ENCODE peak calls at places on chromosomes 13 and 19, in eight cellular contexts. P is astrocyte, M is IMR-90, S is AG04450, V is tibial nerve, T is small intestine, Q is esophagus muscularis mucosa, C is mesenchymal stem cell. H is an unnamed sample.

GRCh38 chr13:50156140-50156539 is 140.9 kb downstream of the KCNRG start:
- DNase-seq in M (peak; percentile 78), C (peak; percentile 84), T (no peak), S (peak; percentile 38), Q (no peak), V (no peak), P (peak; percentile 88), H (no peak)

GRCh38 chr19:16013181-16013850 is 63.0 kb upstream of the TPM4 start:
- DNase-seq in T (no peak), P (no peak), S (no peak), M (no peak), V (no peak), C (no peak), Q (no peak), H (no peak)

GRCh38 chr19:19711934-19712828 is 20.7 kb downstream of the ZNF14 start:
- DNase-seq in V (no peak), C (peak; percentile 6), Q (no peak), S (no peak), T (no peak), P (no peak), M (no peak), H (no peak)

GRCh38 chr19:54325194-54325621 is 12.2 kb upstream of the LILRA5 start:
- DNase-seq in T (peak; percentile 35), Q (no peak), P (no peak), C (no peak), V (peak; percentile 59), S (no peak), M (peak; percentile 8), H (no peak)

GRCh38 chr13:78602561-78603239 is 652 bp downstream of the POU4F1 start:
- DNase-seq in C (no peak), Q (no peak), T (no peak), V (no peak), M (no peak), S (no peak), P (no peak), H (no peak)

GRCh38 chr13:41588899-41589298 is 131.5 kb downstream of the RGCC start:
- DNase-seq in Q (no peak), M (peak; percentile 97), P (peak; percentile 95), V (no peak), T (no peak), C (peak; percentile 93), S (peak; percentile 74), H (no peak)

GRCh38 chr19:58544591-58545285 is 874 bp downstream of the TRIM28 start:
- DNase-seq in T (peak; percentile 50), V (no peak), S (no peak), P (no peak), M (peak; percentile 47), Q (no peak), C (peak; percentile 56), H (no peak)

GRCh38 chr19:30431591-30431990 is 59.4 kb downstream of the ZNF536 start:
- DNase-seq in C (no peak), S (no peak), T (no peak), V (no peak), P (no peak), M (no peak), Q (no peak), H (no peak)

GRCh38 chr13:93066187-93066586 is 160.4 kb upstream of the GPC6 start:
- DNase-seq in Q (no peak), P (peak; percentile 94), C (peak; percentile 67), T (no peak), V (no peak), S (peak; percentile 45), M (peak; percentile 91), H (no peak)

GRCh38 chr19:51089786-51090185 is 7.1 kb upstream of the KLK14 start:
- DNase-seq in Q (no peak), M (no peak), S (no peak), P (no peak), T (no peak), V (no peak), C (no peak), H (no peak)

GRCh38 chr13:27208514-27208913 is 36.9 kb upstream of the USP12 start:
- DNase-seq in Q (no peak), P (no peak), M (no peak), V (no peak), T (no peak), C (no peak), S (no peak), H (no peak)

GRCh38 chr19:17293605-17294004 is 9.6 kb downstream of the ABHD8 start:
- DNase-seq in T (no peak), S (no peak), V (no peak), M (no peak), Q (no peak), P (no peak), C (no peak), H (no peak)

GRCh38 chr19:17292301-17293074 is 10.7 kb downstream of the ABHD8 start:
- DNase-seq in M (peak; percentile 82), T (peak; percentile 90), V (peak; percentile 75), P (peak; percentile 67), S (peak; percentile 59), Q (peak; percentile 92), C (peak; percentile 94), H (peak; percentile 59)

GRCh38 chr19:17296976-17297375 is 6.2 kb downstream of the ABHD8 start:
- DNase-seq in S (no peak), V (no peak), T (no peak), M (no peak), Q (no peak), P (no peak), C (no peak), H (no peak)

GRCh38 chr19:17294051-17294891 is 9.0 kb downstream of the ABHD8 start:
- DNase-seq in V (no peak), P (no peak), T (no peak), Q (peak; percentile 70), C (no peak), M (no peak), S (no peak), H (no peak)

GRCh38 chr19:17296278-17296677 is 6.9 kb downstream of the ABHD8 start:
- DNase-seq in S (no peak), M (peak; percentile 36), T (no peak), P (peak; percentile 31), V (no peak), C (peak; percentile 74), Q (peak; percentile 70), H (no peak)
- H3K27ac ChIP-seq in S (no peak overlapping the region), M (no peak overlapping the region), T (no peak overlapping the region), P (no peak overlapping the region), V (no peak overlapping the region), C (peak overlapping the region; percentile 60), Q (no peak overlapping the region), H (no peak overlapping the region)

GRCh38 chr13:111281751-111282311 is 38.6 kb upstream of the TEX29 start:
- DNase-seq in P (peak; percentile 79), C (peak; percentile 28), M (peak; percentile 85), S (peak; percentile 61), T (no peak), Q (peak; percentile 89), V (no peak), H (no peak)

GRCh38 chr13:111279253-111279652 is 41.2 kb upstream of the TEX29 start:
- DNase-seq in P (no peak), S (no peak), C (no peak), V (no peak), Q (peak; percentile 64), M (no peak), T (no peak), H (no peak)

GRCh38 chr13:111278711-111279110 is 41.7 kb upstream of the TEX29 start:
- DNase-seq in M (no peak), P (no peak), Q (peak; percentile 12), C (no peak), T (no peak), V (no peak), S (no peak), H (no peak)

GRCh38 chr13:111280666-111281577 is 39.5 kb upstream of the TEX29 start:
- DNase-seq in M (peak; percentile 86), Q (peak; percentile 7), S (peak; percentile 66), C (peak; percentile 45), T (no peak), P (peak; percentile 72), V (no peak), H (no peak)

DNA sequence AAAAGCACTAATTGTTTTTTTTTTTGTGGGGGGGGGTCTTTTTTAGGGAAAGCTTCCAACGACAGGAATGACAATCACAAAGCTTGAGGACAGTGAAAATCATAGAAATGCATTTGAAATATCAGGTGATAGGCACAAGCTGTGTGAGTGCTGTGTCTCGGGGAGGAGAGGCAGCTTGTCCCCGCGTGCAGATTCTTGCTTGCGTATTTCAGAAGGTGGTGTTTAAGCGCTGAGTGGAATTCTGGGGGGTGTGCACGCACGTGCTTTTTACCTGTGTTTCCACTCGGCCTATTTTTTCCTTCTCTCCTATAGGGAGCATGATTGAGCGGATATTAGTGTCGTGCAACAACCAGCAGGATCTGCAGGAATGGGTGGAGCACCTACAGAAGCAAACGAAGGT is 40.2 kb upstream of the TEX29 start:
- DNase-seq in P (no peak), Q (peak; percentile 82), S (no peak), V (no peak), T (no peak), M (no peak), C (no peak), H (no peak)
- H3K27me3 ChIP-seq in P (no peaks in the 10 kb centered on the region), Q (no peaks in the 10 kb centered on the region), S (no peaks in the 10 kb centered on the region), V (no peaks in the 10 kb centered on the region), T (no peaks in the 10 kb centered on the region), M (no peaks in the 10 kb centered on the region), C (no peaks in the 10 kb centered on the region), H (no peaks in the 10 kb centered on the region)

DNA sequence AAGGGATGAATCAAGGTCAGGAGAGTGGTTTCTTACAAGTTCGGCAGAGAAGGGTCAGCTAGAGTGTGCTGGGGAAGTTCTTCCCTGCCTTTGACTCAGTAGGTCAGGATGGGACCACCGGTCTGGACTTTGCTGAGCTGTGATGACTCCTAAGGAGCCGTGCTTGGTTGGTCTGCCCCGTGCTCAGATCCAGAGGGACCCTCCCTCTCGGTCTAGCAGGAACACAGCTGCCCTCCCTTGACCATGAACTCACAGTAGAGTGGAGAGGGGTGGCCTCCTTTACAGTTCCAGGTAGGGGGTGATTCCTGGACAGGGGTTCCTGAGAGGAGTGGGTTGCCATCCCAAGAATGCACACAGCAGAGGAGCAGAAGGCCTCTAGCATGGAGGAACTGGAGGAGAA is 4.3 kb downstream of the RPS19 start:
- DNase-seq in S (no peak), C (no peak), Q (no peak), M (no peak), P (no peak), T (no peak), V (no peak), H (no peak)
- H3K27ac ChIP-seq in S (peak overlapping the region; percentile 21), C (no peak overlapping the region), Q (no peak overlapping the region), M (no peak overlapping the region), P (peak overlapping the region; percentile 7), T (no peak overlapping the region), V (no peak overlapping the region), H (no peak overlapping the region)

DNA sequence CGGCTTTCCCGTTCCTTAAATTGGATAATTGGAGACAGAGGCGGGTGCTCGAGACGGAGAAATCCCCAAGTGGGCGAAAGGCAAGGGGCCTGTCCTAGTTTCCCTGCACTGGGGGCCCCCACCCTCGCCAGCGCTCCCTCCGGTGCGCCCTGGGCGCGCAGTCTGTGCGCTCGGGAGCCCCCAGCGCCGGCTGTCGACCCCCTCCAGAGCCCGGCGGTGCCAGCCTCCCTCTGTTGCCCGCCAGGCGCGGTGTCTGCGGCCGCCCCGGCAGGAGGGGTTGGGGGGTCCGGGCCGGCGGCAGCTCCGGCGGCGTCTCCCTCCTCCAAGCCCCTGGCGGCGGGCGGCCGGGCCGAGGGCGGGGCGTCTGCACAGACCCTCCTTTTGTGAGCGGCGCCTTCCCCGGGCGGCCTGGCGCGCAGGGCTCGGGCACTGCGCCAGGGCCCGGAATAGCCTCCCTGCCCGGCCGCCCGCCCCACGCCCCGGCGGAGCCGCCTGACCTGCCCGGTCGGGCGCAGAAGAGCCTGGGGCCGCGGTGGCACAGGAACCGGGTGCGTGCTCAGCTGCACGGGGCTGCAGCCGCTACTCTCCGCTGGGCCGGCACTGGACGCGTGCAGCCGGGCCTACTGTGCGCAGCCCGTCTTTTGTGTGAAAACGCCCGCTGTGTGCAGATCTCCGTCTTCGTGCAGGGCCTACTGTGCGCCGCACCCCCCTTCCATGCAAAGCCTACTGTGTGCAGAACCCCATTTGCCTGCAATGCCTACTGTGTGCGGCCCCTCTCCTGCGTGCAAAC is 13.2 kb downstream of the GADD45B start:
- DNase-seq in C (peak; percentile 58), P (no peak), V (no peak), T (peak; percentile 61), S (no peak), Q (no peak), M (no peak), H (no peak)
- H3K27me3 ChIP-seq in C (no peaks in the 10 kb centered on the region), P (no peaks in the 10 kb centered on the region), V (peaks cover 12% of the 10 kb centered on the region), T (no peaks in the 10 kb centered on the region), S (no peaks in the 10 kb centered on the region), Q (no peaks in the 10 kb centered on the region), M (no peaks in the 10 kb centered on the region), H (no peaks in the 10 kb centered on the region)